ENCODE peak calls at places on chromosomes 4 and X, in seven cellular contexts. Z is aorta; Y is lower lobe of right lung; K is thyroid gland; B is CD8-positive, alpha-beta T cell; U is cardiac muscle cell; P is naive thymus-derived CD4-positive, alpha-beta T cell. O is an unnamed sample.

GRCh38 chr4:149836546-149836945 is 20.9 kb upstream of the IQCM start:
- DNase-seq in U (no peak), Z (no peak), K (no peak), B (no peak), Y (no peak), P (no peak), O (no peak)

GRCh38 chrX:54978448-54978847 is 15.5 kb downstream of the PFKFB1 start:
- DNase-seq in B (no peak), Z (no peak), P (no peak), Y (no peak), U (no peak), K (no peak), O (no peak)

GRCh38 chr4:54076673-54077072 is 12.3 kb upstream of the CHIC2 start:
- DNase-seq in Y (no peak), U (no peak), B (no peak), P (no peak), K (no peak), Z (no peak), O (no peak)

GRCh38 chr4:102610007-102610406 is 108.8 kb downstream of the NFKB1 start:
- DNase-seq in Z (no peak), K (no peak), P (no peak), Y (no peak), U (peak; percentile 25), B (no peak), O (no peak)

GRCh38 chr4:153509724-153510123 is 43.6 kb downstream of the TMEM131L start:
- DNase-seq in P (no peak), Z (no peak), Y (no peak), U (no peak), K (no peak), B (no peak), O (no peak)

GRCh38 chrX:12563121-12563520 is 228.1 kb upstream of the PRPS2 start:
- DNase-seq in Y (no peak), P (no peak), U (peak; percentile 57), K (no peak), B (no peak), Z (no peak), O (no peak)

GRCh38 chr4:15729910-15730533 is 27.2 kb downstream of the BST1 start:
- DNase-seq in Y (no peak), Z (no peak), K (no peak), U (peak; percentile 65), B (peak; percentile 12), P (no peak), O (no peak)

GRCh38 chrX:148412006-148412405 is 88.4 kb upstream of the AFF2 start:
- DNase-seq in K (no peak), P (no peak), U (no peak), B (no peak), Z (no peak), Y (no peak), O (no peak)

GRCh38 chr4:59671037-59671436 is 1529.1 kb upstream of the ADGRL3 start:
- DNase-seq in B (no peak), P (no peak), Y (no peak), Z (no peak), K (no peak), U (no peak), O (no peak)

GRCh38 chr4:25551608-25552007 is 104.0 kb upstream of the SLC34A2 start:
- DNase-seq in P (no peak), B (no peak), U (no peak), K (peak; percentile 11), Y (no peak), Z (no peak), O (no peak)

GRCh38 chr4:41359069-41359769 is 102.5 kb downstream of the UCHL1 start:
- DNase-seq in B (no peak), P (no peak), Z (peak; percentile 55), K (peak; percentile 25), Y (peak; percentile 67), U (no peak), O (no peak)

GRCh38 chrX:49042581-49043219 is 457 bp downstream of the TFE3 start:
- DNase-seq in B (no peak), P (no peak), Y (no peak), U (peak; percentile 13), Z (no peak), K (no peak), O (peak; percentile 11)

GRCh38 chrX:22389544-22390243 is 117.0 kb downstream of the CBLL2 start:
- DNase-seq in K (no peak), Z (no peak), U (peak; percentile 16), B (no peak), Y (no peak), P (no peak), O (no peak)

GRCh38 chr4:184313710-184314659 is 96.3 kb upstream of the ENPP6 start:
- DNase-seq in Y (peak; percentile 52), U (no peak), K (no peak), P (no peak), Z (peak; percentile 57), B (no peak), O (no peak)

GRCh38 chrX:24184018-24184417 is 34.5 kb downstream of the ZFX start:
- DNase-seq in Z (no peak), U (peak; percentile 66), B (no peak), P (no peak), K (no peak), Y (no peak), O (no peak)

GRCh38 chr4:180557348-180557747 is 1685.9 kb upstream of the TENM3 start:
- DNase-seq in U (no peak), Y (no peak), B (no peak), P (no peak), K (no peak), Z (no peak), O (no peak)

DNA sequence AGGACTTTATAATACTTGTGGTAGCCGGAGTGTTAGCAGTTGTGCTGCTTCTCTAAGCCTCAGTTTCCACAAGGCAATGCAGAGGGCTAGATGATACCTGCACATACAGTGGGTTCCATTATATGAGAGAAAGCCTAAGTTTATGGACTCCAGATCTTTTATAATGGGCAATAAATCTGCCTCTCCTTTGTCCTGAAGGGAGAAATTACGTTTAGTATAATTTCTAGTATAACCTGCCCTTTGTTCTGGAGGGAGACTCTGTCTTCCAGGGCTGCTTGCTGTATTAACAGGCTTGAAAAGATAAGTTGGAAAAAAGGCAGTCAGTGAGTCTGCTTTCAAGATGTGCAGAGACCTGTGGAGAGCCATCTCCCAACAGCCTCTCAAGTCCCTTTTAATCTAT is 42.7 kb downstream of the ZNF81 start:
- DNase-seq in K (no peak), Y (no peak), U (no peak), P (no peak), B (no peak), Z (no peak), O (no peak)
- H3K9me3 ChIP-seq in K (no peaks in the 10 kb centered on the region), Y (no peaks in the 10 kb centered on the region), U (no peaks in the 10 kb centered on the region), P (no peaks in the 10 kb centered on the region), B (no peaks in the 10 kb centered on the region), Z (no peaks in the 10 kb centered on the region), O (no peaks in the 10 kb centered on the region)

GRCh38 chr4:112771-113170 is 11.5 kb upstream of the ZNF718 start:
- DNase-seq in Y (no peak), U (no peak), P (no peak), Z (no peak), B (no peak), K (no peak), O (no peak)

GRCh38 chr4:107444-108429 is 16.6 kb upstream of the ZNF718 start:
- DNase-seq in U (no peak), B (no peak), P (no peak), K (peak; percentile 11), Y (peak; percentile 36), Z (no peak), O (no peak)

DNA sequence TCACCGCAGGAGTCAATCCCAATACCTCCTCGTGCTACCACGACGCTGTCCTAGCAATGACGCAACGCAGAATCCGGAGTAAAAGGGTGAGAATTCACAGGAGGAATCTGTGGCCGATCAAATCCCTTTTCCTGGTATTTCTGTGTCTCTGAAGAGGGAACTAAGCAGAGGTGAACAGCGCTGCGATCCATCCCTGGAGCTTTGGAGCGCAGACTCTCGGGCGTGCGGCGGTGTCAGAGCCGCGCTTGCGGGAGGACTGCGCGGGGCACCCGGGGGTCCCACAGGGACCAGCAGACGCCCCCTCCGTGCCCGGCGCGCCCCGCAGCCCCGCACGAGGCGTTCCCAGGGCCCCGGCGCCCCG is 17.2 kb upstream of the ZNF718 start:
- DNase-seq in Y (no peak), B (no peak), U (no peak), Z (no peak), P (no peak), K (no peak), O (no peak)
- H3K9me3 ChIP-seq in Y (peaks cover 39% of the 10 kb centered on the region), B (peaks cover 3% of the 10 kb centered on the region), U (no peaks in the 10 kb centered on the region), Z (peaks cover 18% of the 10 kb centered on the region), P (peaks cover 75% of the 10 kb centered on the region), K (no peaks in the 10 kb centered on the region), O (peaks cover 5% of the 10 kb centered on the region)

GRCh38 chr4:167183036-167183435 is 51.3 kb downstream of the SPOCK3 start:
- DNase-seq in K (no peak), P (no peak), Z (no peak), B (no peak), Y (no peak), U (no peak), O (no peak)

GRCh38 chr4:167185465-167185864 is 48.8 kb downstream of the SPOCK3 start:
- DNase-seq in Z (no peak), U (no peak), K (no peak), Y (no peak), B (no peak), P (no peak), O (no peak)
- H3K9me3 ChIP-seq in Z (no peaks in the 10 kb centered on the region), U (no peaks in the 10 kb centered on the region), K (no peaks in the 10 kb centered on the region), Y (no peaks in the 10 kb centered on the region), B (no peaks in the 10 kb centered on the region), P (no peaks in the 10 kb centered on the region), O (peaks cover 2% of the 10 kb centered on the region)

GRCh38 chrX:724256-724655 is 93.7 kb downstream of the SHOX start:
- DNase-seq in K (no peak), Z (no peak), P (no peak), U (peak; percentile 12), B (no peak), Y (no peak), O (no peak)
- H3K9me3 ChIP-seq in K (no peaks in the 10 kb centered on the region), Z (no peaks in the 10 kb centered on the region), P (peaks cover 13% of the 10 kb centered on the region), U (no peaks in the 10 kb centered on the region), B (no peaks in the 10 kb centered on the region), Y (peaks cover 12% of the 10 kb centered on the region), O (no peaks in the 10 kb centered on the region)

GRCh38 chr4:6063684-6064083 is 45.5 kb upstream of the C4orf50 start:
- DNase-seq in K (no peak), P (no peak), B (no peak), Z (no peak), Y (no peak), U (no peak), O (no peak)

GRCh38 chr4:6064383-6064782 is 46.2 kb upstream of the C4orf50 start:
- DNase-seq in P (no peak), B (no peak), K (no peak), Z (no peak), Y (no peak), U (no peak), O (no peak)

GRCh38 chr4:6065166-6065565 is 46.9 kb upstream of the C4orf50 start:
- DNase-seq in Z (no peak), U (no peak), B (no peak), P (no peak), Y (no peak), K (peak; percentile 89), O (no peak)

GRCh38 chr4:6069845-6070709 is 51.8 kb upstream of the C4orf50 start:
- DNase-seq in B (no peak), K (no peak), Y (peak; percentile 38), Z (no peak), U (no peak), P (no peak), O (no peak)

DNA sequence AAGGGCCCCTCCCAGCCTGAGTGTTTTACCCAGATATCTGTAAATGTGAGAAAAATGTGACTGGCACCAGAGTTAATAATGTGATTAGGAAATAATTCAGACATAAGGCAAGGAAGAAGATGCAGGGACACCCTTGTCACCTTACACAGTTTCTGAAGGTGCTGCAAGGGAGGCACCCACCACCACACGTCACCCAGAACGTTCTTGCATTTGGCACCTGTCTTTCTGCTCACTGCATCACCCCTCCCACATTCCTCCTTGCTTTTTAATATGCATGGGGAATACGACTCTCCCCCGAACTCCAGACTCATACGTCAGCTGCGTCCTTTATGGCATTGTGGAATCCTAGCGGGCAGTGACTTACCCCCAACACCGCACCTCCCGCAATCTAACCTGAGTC is 48.0 kb upstream of the C4orf50 start:
- DNase-seq in P (no peak), U (no peak), B (no peak), Z (no peak), Y (no peak), K (no peak), O (no peak)
- H3K9me3 ChIP-seq in P (no peaks in the 10 kb centered on the region), U (no peaks in the 10 kb centered on the region), B (no peaks in the 10 kb centered on the region), Z (peaks cover 1% of the 10 kb centered on the region), Y (no peaks in the 10 kb centered on the region), K (no peaks in the 10 kb centered on the region), O (no peaks in the 10 kb centered on the region)